ENCODE peak calls at places on chromosomes 12 and 14, in five cellular contexts. Q, H, N, X and P are unnamed samples.

GRCh38 chr12:4118017-4118510 is 155.5 kb upstream of the CCND2 start:
- DNase-seq in Q (peak; percentile 54), H (peak; percentile 44), N (peak; percentile 30), X (peak; percentile 45), P (peak; percentile 71)

GRCh38 chr12:110555509-110556406 is 27.4 kb downstream of the PPTC7 start:
- DNase-seq in Q (no peak), N (no peak), H (peak; percentile 82), X (no peak), P (no peak)

GRCh38 chr14:79856357-79856756 is 354.9 kb downstream of the DIO2 start:
- DNase-seq in X (no peak), H (peak; percentile 45), N (no peak), Q (no peak), P (no peak)

GRCh38 chr14:55099741-55100140 is 29.3 kb upstream of the LGALS3 start:
- DNase-seq in H (no peak), X (no peak), N (no peak), Q (no peak), P (no peak)

GRCh38 chr12:86260183-86260582 is 4.0 kb upstream of the MGAT4C start:
- DNase-seq in H (no peak), X (no peak), N (no peak), Q (no peak), P (no peak)

GRCh38 chr14:91369628-91370445 is 47.8 kb downstream of the CCDC88C start:
- DNase-seq in N (peak; percentile 47), X (no peak), H (no peak), Q (no peak), P (no peak)

GRCh38 chr12:22518998-22519397 is 25.3 kb downstream of the C2CD5 start:
- DNase-seq in H (peak; percentile 22), N (no peak), Q (no peak), X (no peak), P (no peak)

GRCh38 chr12:76085159-76085868 is 829 bp upstream of the NAP1L1 start:
- DNase-seq in X (peak; percentile 54), N (no peak), H (peak; percentile 55), Q (peak; percentile 55), P (no peak)

GRCh38 chr14:47227051-47227600 is 448.3 kb downstream of the MDGA2 start:
- DNase-seq in X (no peak), Q (no peak), N (no peak), H (peak; percentile 27), P (no peak)

GRCh38 chr14:61532818-61533217 is 162.5 kb upstream of the HIF1A start:
- DNase-seq in Q (no peak), X (no peak), H (no peak), N (no peak), P (no peak)

GRCh38 chr14:61530296-61530695 is 165.0 kb upstream of the HIF1A start:
- DNase-seq in X (no peak), H (no peak), N (no peak), Q (no peak), P (no peak)

GRCh38 chr14:61528591-61529021 is 166.7 kb upstream of the HIF1A start:
- DNase-seq in H (peak; percentile 96), Q (no peak), X (peak; percentile 19), N (no peak), P (no peak)

GRCh38 chr14:61531741-61532505 is 163.4 kb upstream of the HIF1A start:
- DNase-seq in N (no peak), H (no peak), X (no peak), Q (no peak), P (no peak)

DNA sequence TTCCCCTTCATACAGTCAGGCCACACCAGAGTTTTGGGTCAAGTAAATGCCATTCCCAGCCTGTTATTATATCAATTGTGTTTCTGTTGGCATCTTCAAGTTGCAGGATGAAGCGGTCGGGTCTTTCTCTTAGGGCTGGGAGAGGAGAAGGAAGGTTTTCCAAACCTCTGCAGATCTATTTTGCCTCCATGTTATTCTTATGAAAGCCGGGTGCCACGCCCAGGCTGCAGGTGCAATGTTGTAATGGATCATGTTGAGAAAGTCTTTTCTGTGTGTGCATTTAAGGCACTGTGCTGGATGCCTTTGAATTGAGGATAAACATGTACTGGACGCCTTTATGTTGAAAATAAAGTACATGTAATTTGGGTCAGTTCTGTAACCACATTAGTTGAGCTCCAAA is 164.4 kb upstream of the HIF1A start:
- DNase-seq in N (no peak), Q (no peak), H (no peak), X (no peak), P (no peak)
- H3K27ac ChIP-seq in N (no peak overlapping the region), Q (peak overlapping the region; percentile 76), H (no peak overlapping the region), X (no peak overlapping the region), P (no peak overlapping the region)

DNA sequence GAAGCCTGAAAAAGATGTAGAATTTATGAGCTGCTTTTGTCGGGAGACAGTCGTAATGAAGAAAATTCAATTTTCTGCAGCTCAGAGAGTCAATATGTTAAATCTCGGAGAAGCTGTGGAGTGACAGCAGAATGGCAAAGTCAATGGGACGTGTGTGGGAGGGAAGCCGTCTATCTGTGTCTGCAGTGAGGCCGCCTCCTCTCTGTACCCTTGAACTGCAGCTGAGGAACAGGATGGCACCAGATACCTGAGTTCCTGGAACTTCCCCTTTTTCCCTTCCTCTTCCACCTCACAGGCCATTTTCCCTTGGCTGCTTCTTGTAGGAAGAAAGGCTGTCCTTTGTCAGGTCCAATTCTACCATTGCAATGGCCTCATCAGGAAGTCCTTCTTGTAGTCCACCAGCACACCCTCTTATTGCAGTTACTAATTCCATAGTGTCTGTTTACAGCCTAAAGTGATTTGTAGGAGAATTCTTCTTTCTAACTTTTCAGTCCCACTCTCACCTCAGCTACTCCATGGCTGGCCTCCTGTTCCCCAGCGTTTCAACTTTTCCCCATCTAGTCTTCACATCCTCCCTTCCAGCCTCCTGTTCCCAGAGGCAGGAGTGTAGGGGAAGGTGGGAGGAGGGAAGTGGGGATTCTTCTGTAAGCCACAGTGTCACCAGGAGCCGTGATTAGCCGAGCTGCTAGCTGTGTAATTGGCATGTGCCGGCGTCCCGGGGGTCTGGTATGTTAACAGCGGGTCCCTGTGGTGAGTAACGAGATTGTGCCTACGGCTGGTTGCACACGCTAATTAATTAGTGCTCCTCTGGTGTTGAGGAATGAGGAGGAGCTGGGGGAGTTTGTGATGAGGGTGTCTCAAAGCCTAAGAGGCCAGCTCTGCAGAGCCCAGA is 9.6 kb upstream of the CALCOCO1 start:
- DNase-seq in X (no peak), H (no peak), Q (no peak), N (no peak), P (no peak)
- H3K27ac ChIP-seq in X (no peak overlapping the region), H (no peak overlapping the region), Q (no peak overlapping the region), N (no peak overlapping the region), P (no peak overlapping the region)

GRCh38 chr12:127233016-127233415 is 1034.0 kb upstream of the TMEM132C start:
- DNase-seq in X (no peak), H (no peak), N (no peak), Q (no peak), P (no peak)

GRCh38 chr12:127236491-127236890 is 1030.5 kb upstream of the TMEM132C start:
- DNase-seq in X (no peak), Q (no peak), H (no peak), N (no peak), P (no peak)

GRCh38 chr12:127231366-127231765 is 1035.6 kb upstream of the TMEM132C start:
- DNase-seq in X (no peak), Q (no peak), N (no peak), H (peak; percentile 63), P (no peak)

GRCh38 chr12:127235771-127236170 is 1031.2 kb upstream of the TMEM132C start:
- DNase-seq in H (no peak), Q (no peak), X (no peak), N (no peak), P (no peak)

DNA sequence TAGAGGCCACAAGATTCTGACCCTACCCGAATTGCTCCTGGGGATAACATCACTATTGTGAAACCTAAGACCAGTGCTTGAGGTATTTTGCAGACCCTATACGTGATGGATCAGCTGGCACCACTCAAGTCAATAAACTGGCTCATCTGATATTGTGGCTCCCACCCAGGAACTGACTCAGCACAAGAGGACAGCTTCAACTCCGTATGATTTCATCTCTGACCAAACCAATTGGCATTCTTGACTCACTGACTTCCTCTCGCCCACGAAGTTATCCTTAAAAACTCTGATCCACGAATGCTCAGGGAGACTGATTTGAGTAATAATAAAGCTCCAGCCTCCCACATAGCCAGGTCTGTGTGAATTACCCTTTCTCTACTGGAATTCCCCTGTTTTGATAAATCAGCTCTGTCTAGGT is 1036.1 kb upstream of the TMEM132C start:
- DNase-seq in Q (no peak), H (peak; percentile 99), X (no peak), N (no peak), P (no peak)
- H3K27ac ChIP-seq in Q (no peak overlapping the region), H (peak overlapping the region; percentile 98), X (no peak overlapping the region), N (no peak overlapping the region), P (no peak overlapping the region)

GRCh38 chr12:25456474-25456873 is 96.6 kb downstream of the LMNTD1 start:
- DNase-seq in X (no peak), Q (no peak), H (no peak), N (no peak), P (no peak)
- H3K27ac ChIP-seq in X (no peak overlapping the region), Q (no peak overlapping the region), H (no peak overlapping the region), N (no peak overlapping the region), P (no peak overlapping the region)

DNA sequence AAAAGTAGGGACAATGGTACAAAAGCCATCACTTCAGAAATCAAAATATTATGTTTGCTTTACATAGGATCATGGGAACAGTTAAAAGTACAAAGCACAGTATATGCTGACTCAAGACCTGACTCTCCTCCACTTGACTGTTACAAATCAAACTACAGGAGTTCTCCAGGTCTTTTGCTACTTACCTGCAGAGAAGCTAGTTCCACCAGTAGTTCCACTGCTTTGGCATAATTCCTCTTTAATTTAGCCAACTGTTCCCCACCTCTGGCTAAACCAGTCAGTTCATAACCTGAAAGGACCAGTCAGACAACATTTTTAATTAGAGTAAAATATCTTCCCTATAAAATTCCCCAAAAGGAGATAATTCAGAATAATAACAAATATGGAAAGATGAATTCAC is 14.0 kb downstream of the ATP6V1D start:
- DNase-seq in H (no peak), N (no peak), X (no peak), Q (no peak), P (no peak)
- H3K27ac ChIP-seq in H (no peak overlapping the region), N (no peak overlapping the region), X (no peak overlapping the region), Q (no peak overlapping the region), P (no peak overlapping the region)